ENCODE peak calls at places on chromosomes 16 and 17, in six cellular contexts. R is NCI-H2081, L is kidney tubule cell, K is renal cortical epithelial cell, O is GM04503, E is fibroblast of the aortic adventitia. F is an unnamed sample.

GRCh38 chr17:7930841-7931631 is 710 bp downstream of the TRAPPC1 start:
- DNase-seq in O (no peak), E (no peak), R (no peak), K (no peak), L (no peak), F (no peak)

GRCh38 chr17:83117594-83117993 is 38.2 kb downstream of the METRNL start:
- DNase-seq in K (no peak), R (no peak), O (no peak), E (no peak), L (no peak), F (no peak)

GRCh38 chr16:66620419-66620775 is 15.9 kb downstream of the CMTM3 start:
- DNase-seq in K (no peak), E (no peak), L (no peak), R (no peak), O (no peak), F (no peak)

GRCh38 chr17:17208013-17208412 is 1.9 kb upstream of the PLD6 start:
- DNase-seq in K (no peak), L (no peak), R (no peak), E (no peak), O (no peak), F (no peak)

GRCh38 chr17:57955183-57955952 is at the start of gene CUEDC1:
- DNase-seq in O (no peak), K (no peak), E (peak; percentile 44), L (peak; percentile 77), R (peak; percentile 74), F (no peak)

GRCh38 chr17:72021417-72022041 is 99.3 kb upstream of the SOX9 start:
- DNase-seq in L (no peak), R (no peak), E (no peak), O (no peak), K (no peak), F (no peak)

GRCh38 chr17:76265624-76266243 is 586 bp downstream of the UBALD2 start:
- DNase-seq in L (peak; percentile 41), R (peak; percentile 70), O (no peak), E (peak; percentile 52), K (no peak), F (no peak)

GRCh38 chr16:84410361-84411138 is 42.2 kb downstream of the ATP2C2 start:
- DNase-seq in L (no peak), R (no peak), E (no peak), K (no peak), O (no peak), F (no peak)

GRCh38 chr16:14667347-14668266 is 26.5 kb downstream of the PLA2G10 start:
- DNase-seq in E (no peak), L (no peak), K (no peak), O (no peak), R (no peak), F (no peak)

GRCh38 chr17:58091024-58091567 is 7.9 kb downstream of the DYNLL2 start:
- DNase-seq in R (no peak), E (no peak), K (no peak), L (no peak), O (no peak), F (no peak)

GRCh38 chr17:48563385-48563838 is 14.7 kb downstream of the HOXB4 start:
- DNase-seq in O (no peak), L (no peak), E (peak; percentile 28), K (no peak), R (no peak), F (no peak)

GRCh38 chr16:86354641-86355040 is 155.7 kb upstream of the FOXF1 start:
- DNase-seq in E (peak; percentile 62), R (no peak), L (no peak), K (no peak), O (no peak), F (no peak)

GRCh38 chr16:89707695-89708094 is 6.2 kb upstream of the SPATA2L start:
- DNase-seq in K (no peak), L (no peak), R (no peak), O (no peak), E (no peak), F (no peak)

GRCh38 chr16:13390093-13390985 is 488.9 kb downstream of the SHISA9 start:
- DNase-seq in E (no peak), O (no peak), R (no peak), L (peak; percentile 60), K (peak; percentile 75), F (no peak)

GRCh38 chr17:80441133-80441578 is 26.2 kb downstream of the ENDOV start:
- DNase-seq in E (peak; percentile 34), R (no peak), K (no peak), O (no peak), L (no peak), F (no peak)

GRCh38 chr16:75252946-75253911 is 1.8 kb upstream of the BCAR1 start:
- DNase-seq in R (no peak), E (peak; percentile 69), K (no peak), L (peak; percentile 36), O (peak; percentile 70), F (no peak)

GRCh38 chr16:80081851-80082250 is 458.9 kb upstream of the DYNLRB2 start:
- DNase-seq in O (no peak), K (no peak), L (no peak), R (no peak), E (no peak), F (no peak)

GRCh38 chr17:13597723-13598347 is 3.9 kb downstream of the HS3ST3A1 start:
- DNase-seq in L (peak; percentile 41), E (peak; percentile 74), O (no peak), R (peak; percentile 1), K (peak; percentile 28), F (no peak)

GRCh38 chr16:71709231-71709781 is 15.2 kb downstream of the PHLPP2 start:
- DNase-seq in K (peak; percentile 73), R (no peak), O (peak; percentile 64), E (peak; percentile 66), L (peak; percentile 75), F (no peak)

GRCh38 chr16:2799852-2800226 is 1.6 kb downstream of the PRSS41 start:
- DNase-seq in L (peak; percentile 61), R (peak; percentile 58), O (no peak), K (peak; percentile 69), E (no peak), F (no peak)

GRCh38 chr17:46774108-46774737 is 44.3 kb downstream of the WNT3 start:
- DNase-seq in K (no peak), L (no peak), E (peak; percentile 20), R (no peak), O (no peak), F (no peak)

GRCh38 chr16:88022076-88023042 is 71.1 kb downstream of the BANP start:
- DNase-seq in E (no peak), R (no peak), O (no peak), L (no peak), K (no peak), F (no peak)

GRCh38 chr17:32494621-32495346 is 8.0 kb downstream of the CDK5R1 start:
- DNase-seq in K (no peak), L (no peak), O (no peak), E (no peak), R (peak; percentile 80), F (no peak)

GRCh38 chr17:65902165-65902564 is 289.8 kb downstream of the CEP112 start:
- DNase-seq in O (no peak), E (no peak), L (no peak), R (peak; percentile 91), K (no peak), F (no peak)

GRCh38 chr16:4743217-4743897 is 9.0 kb downstream of the DNAAF8 start:
- DNase-seq in E (no peak), R (no peak), K (no peak), O (no peak), L (peak; percentile 2), F (no peak)

GRCh38 chr16:65037558-65037957 is 84.3 kb downstream of the CDH11 start:
- DNase-seq in O (no peak), E (no peak), R (no peak), L (no peak), K (no peak), F (no peak)

GRCh38 chr17:9274119-9274445 is 252.8 kb downstream of the NTN1 start:
- DNase-seq in K (no peak), O (no peak), E (no peak), R (no peak), L (no peak), F (no peak)

GRCh38 chr17:79036609-79037008 is 12.6 kb downstream of the C1QTNF1 start:
- DNase-seq in R (no peak), O (peak; percentile 92), L (peak; percentile 83), E (peak; percentile 94), K (peak; percentile 96), F (peak; percentile 60)

GRCh38 chr16:11401161-11402050 is 56.1 kb downstream of the RMI2 start:
- DNase-seq in K (peak; percentile 5), L (peak; percentile 77), O (no peak), E (no peak), R (no peak), F (no peak)

GRCh38 chr16:11205754-11206459 is 50.1 kb downstream of the SOCS1 start:
- DNase-seq in E (no peak), L (peak; percentile 60), O (no peak), K (peak; percentile 17), R (no peak), F (no peak)

GRCh38 chr17:62676231-62676943 is 48.9 kb downstream of the MRC2 start:
- DNase-seq in R (no peak), L (no peak), E (no peak), O (no peak), K (no peak), F (no peak)

GRCh38 chr17:79027274-79027924 is 3.4 kb downstream of the C1QTNF1 start:
- DNase-seq in L (peak; percentile 39), O (no peak), E (no peak), K (no peak), R (no peak), F (no peak)

GRCh38 chr17:7781467-7781866 is 52.5 kb upstream of the KDM6B start:
- DNase-seq in L (peak; percentile 91), R (no peak), K (peak; percentile 89), O (no peak), E (peak; percentile 34), F (no peak)

GRCh38 chr17:44556114-44556853 is 1.0 kb upstream of the FZD2 start:
- DNase-seq in K (peak; percentile 53), R (peak; percentile 62), L (peak; percentile 45), E (peak; percentile 70), O (no peak), F (no peak)

GRCh38 chr17:67605259-67605912 is 112.3 kb upstream of the NOL11 start:
- DNase-seq in K (no peak), E (peak; percentile 42), O (no peak), R (no peak), L (no peak), F (no peak)

GRCh38 chr17:38428643-38429371 is 543 bp downstream of the ARHGAP23 start:
- DNase-seq in O (no peak), L (peak; percentile 74), R (no peak), E (peak; percentile 61), K (peak; percentile 57), F (no peak)

GRCh38 chr17:77512062-77512946 is 371.5 kb downstream of the SEC14L1 start:
- DNase-seq in K (no peak), E (no peak), O (peak; percentile 15), L (no peak), R (no peak), F (no peak)

F was measured in non-pigmented ciliary epithelial cell.